ENCODE peak calls at places on chromosome 19, in seven cellular contexts. One of them, this sample, is unnamed.

GRCh38 chr19:12187625-12188024 is 24.7 kb downstream of the ZNF136 start:
- DNase-seq in heart right ventricle: no peak
- DNase-seq in retina: no peak
- DNase-seq in brain pericyte: no peak
- DNase-seq in activated naive CD4-positive, alpha-beta T cell treated with anti-CD3 and anti-CD28 coated beads, Interleukin-2, amount 50 U/mL, for 16 hours: no peak
- DNase-seq in GDM1: no peak
- DNase-seq in ELR: peak
- DNase-seq in this sample: no peak

GRCh38 chr19:12841094-12841493 is 2.8 kb downstream of the MAST1 start:
- DNase-seq in ELR: no peak
- DNase-seq in brain pericyte: no peak
- DNase-seq in heart right ventricle: no peak
- DNase-seq in activated naive CD4-positive, alpha-beta T cell treated with anti-CD3 and anti-CD28 coated beads, Interleukin-2, amount 50 U/mL, for 16 hours: peak
- DNase-seq in GDM1: no peak
- DNase-seq in retina: peak
- DNase-seq in this sample: no peak

GRCh38 chr19:39448271-39448670 is 2.9 kb downstream of the SUPT5H start:
- DNase-seq in brain pericyte: no peak
- DNase-seq in ELR: peak
- DNase-seq in retina: no peak
- DNase-seq in activated naive CD4-positive, alpha-beta T cell treated with anti-CD3 and anti-CD28 coated beads, Interleukin-2, amount 50 U/mL, for 16 hours: no peak
- DNase-seq in GDM1: no peak
- DNase-seq in heart right ventricle: no peak
- DNase-seq in this sample: no peak

GRCh38 chr19:10214784-10215183 is 16.3 kb downstream of the S1PR2 start:
- DNase-seq in retina: no peak
- DNase-seq in ELR: peak
- DNase-seq in brain pericyte: no peak
- DNase-seq in heart right ventricle: no peak
- DNase-seq in GDM1: no peak
- DNase-seq in activated naive CD4-positive, alpha-beta T cell treated with anti-CD3 and anti-CD28 coated beads, Interleukin-2, amount 50 U/mL, for 16 hours: no peak
- DNase-seq in this sample: no peak

GRCh38 chr19:16342002-16342715 is 17.5 kb downstream of the KLF2 start:
- DNase-seq in retina: no peak
- DNase-seq in ELR: no peak
- DNase-seq in GDM1: no peak
- DNase-seq in heart right ventricle: no peak
- DNase-seq in activated naive CD4-positive, alpha-beta T cell treated with anti-CD3 and anti-CD28 coated beads, Interleukin-2, amount 50 U/mL, for 16 hours: peak
- DNase-seq in brain pericyte: no peak
- DNase-seq in this sample: no peak

GRCh38 chr19:6069268-6069771 is 41.0 kb downstream of the RFX2 start:
- DNase-seq in ELR: no peak
- DNase-seq in retina: no peak
- DNase-seq in brain pericyte: no peak
- DNase-seq in activated naive CD4-positive, alpha-beta T cell treated with anti-CD3 and anti-CD28 coated beads, Interleukin-2, amount 50 U/mL, for 16 hours: no peak
- DNase-seq in GDM1: no peak
- DNase-seq in heart right ventricle: no peak
- DNase-seq in this sample: no peak

GRCh38 chr19:1566392-1567115 is 1.6 kb downstream of the MEX3D start:
- DNase-seq in activated naive CD4-positive, alpha-beta T cell treated with anti-CD3 and anti-CD28 coated beads, Interleukin-2, amount 50 U/mL, for 16 hours: no peak
- DNase-seq in retina: peak
- DNase-seq in heart right ventricle: peak
- DNase-seq in ELR: peak
- DNase-seq in brain pericyte: peak
- DNase-seq in GDM1: no peak
- DNase-seq in this sample: no peak

GRCh38 chr19:2820112-2820702 is 539 bp downstream of the ZNF554 start:
- DNase-seq in retina: peak
- DNase-seq in brain pericyte: no peak
- DNase-seq in heart right ventricle: no peak
- DNase-seq in ELR: peak
- DNase-seq in activated naive CD4-positive, alpha-beta T cell treated with anti-CD3 and anti-CD28 coated beads, Interleukin-2, amount 50 U/mL, for 16 hours: no peak
- DNase-seq in GDM1: no peak
- DNase-seq in this sample: no peak

GRCh38 chr19:44813331-44814131 is 4.6 kb downstream of the BCAM start:
- DNase-seq in ELR: no peak
- DNase-seq in GDM1: no peak
- DNase-seq in heart right ventricle: no peak
- DNase-seq in brain pericyte: no peak
- DNase-seq in activated naive CD4-positive, alpha-beta T cell treated with anti-CD3 and anti-CD28 coated beads, Interleukin-2, amount 50 U/mL, for 16 hours: no peak
- DNase-seq in retina: no peak
- DNase-seq in this sample: no peak

GRCh38 chr19:3479819-3480215 is 508 bp downstream of the SMIM24 start:
- DNase-seq in ELR: peak
- DNase-seq in activated naive CD4-positive, alpha-beta T cell treated with anti-CD3 and anti-CD28 coated beads, Interleukin-2, amount 50 U/mL, for 16 hours: no peak
- DNase-seq in heart right ventricle: no peak
- DNase-seq in GDM1: no peak
- DNase-seq in retina: no peak
- DNase-seq in brain pericyte: no peak
- DNase-seq in this sample: no peak

GRCh38 chr19:41225238-41226052 is 6.4 kb downstream of the AXL start:
- DNase-seq in retina: peak
- DNase-seq in brain pericyte: peak
- DNase-seq in heart right ventricle: no peak
- DNase-seq in activated naive CD4-positive, alpha-beta T cell treated with anti-CD3 and anti-CD28 coated beads, Interleukin-2, amount 50 U/mL, for 16 hours: peak
- DNase-seq in GDM1: no peak
- DNase-seq in ELR: peak
- DNase-seq in this sample: no peak

GRCh38 chr19:1602091-1602707 is 3.1 kb downstream of the UQCR11 start:
- DNase-seq in GDM1: no peak
- DNase-seq in heart right ventricle: no peak
- DNase-seq in ELR: no peak
- DNase-seq in brain pericyte: no peak
- DNase-seq in retina: no peak
- DNase-seq in activated naive CD4-positive, alpha-beta T cell treated with anti-CD3 and anti-CD28 coated beads, Interleukin-2, amount 50 U/mL, for 16 hours: no peak
- DNase-seq in this sample: no peak

GRCh38 chr19:5452594-5453565 is 2.3 kb upstream of the ZNRF4 start:
- DNase-seq in retina: no peak
- DNase-seq in brain pericyte: no peak
- DNase-seq in ELR: peak
- DNase-seq in GDM1: no peak
- DNase-seq in heart right ventricle: no peak
- DNase-seq in activated naive CD4-positive, alpha-beta T cell treated with anti-CD3 and anti-CD28 coated beads, Interleukin-2, amount 50 U/mL, for 16 hours: no peak
- DNase-seq in this sample: no peak

GRCh38 chr19:51572415-51572814 is 1.3 kb downstream of the ZNF175 start:
- DNase-seq in ELR: peak
- DNase-seq in activated naive CD4-positive, alpha-beta T cell treated with anti-CD3 and anti-CD28 coated beads, Interleukin-2, amount 50 U/mL, for 16 hours: no peak
- DNase-seq in heart right ventricle: no peak
- DNase-seq in GDM1: peak
- DNase-seq in retina: no peak
- DNase-seq in brain pericyte: no peak
- DNase-seq in this sample: no peak

GRCh38 chr19:50319156-50319555 is 10.0 kb downstream of the KCNC3 start:
- DNase-seq in retina: no peak
- DNase-seq in GDM1: no peak
- DNase-seq in ELR: no peak
- DNase-seq in brain pericyte: no peak
- DNase-seq in activated naive CD4-positive, alpha-beta T cell treated with anti-CD3 and anti-CD28 coated beads, Interleukin-2, amount 50 U/mL, for 16 hours: no peak
- DNase-seq in heart right ventricle: no peak
- DNase-seq in this sample: no peak

GRCh38 chr19:45693168-45693788 is 812 bp downstream of the QPCTL start:
- DNase-seq in GDM1: peak
- DNase-seq in ELR: peak
- DNase-seq in brain pericyte: no peak
- DNase-seq in activated naive CD4-positive, alpha-beta T cell treated with anti-CD3 and anti-CD28 coated beads, Interleukin-2, amount 50 U/mL, for 16 hours: peak
- DNase-seq in retina: peak
- DNase-seq in heart right ventricle: peak
- DNase-seq in this sample: peak

GRCh38 chr19:1872807-1873523 is 9.6 kb upstream of the KLF16 start:
- DNase-seq in GDM1: no peak
- DNase-seq in activated naive CD4-positive, alpha-beta T cell treated with anti-CD3 and anti-CD28 coated beads, Interleukin-2, amount 50 U/mL, for 16 hours: no peak
- DNase-seq in heart right ventricle: no peak
- DNase-seq in retina: no peak
- DNase-seq in ELR: no peak
- DNase-seq in brain pericyte: no peak
- DNase-seq in this sample: no peak

GRCh38 chr19:3095375-3096191 is 1.4 kb downstream of the GNA11 start:
- DNase-seq in brain pericyte: no peak
- DNase-seq in ELR: peak
- DNase-seq in GDM1: no peak
- DNase-seq in activated naive CD4-positive, alpha-beta T cell treated with anti-CD3 and anti-CD28 coated beads, Interleukin-2, amount 50 U/mL, for 16 hours: peak
- DNase-seq in heart right ventricle: no peak
- DNase-seq in retina: no peak
- DNase-seq in this sample: no peak

GRCh38 chr19:56671613-56671994 is at the start of gene ZNF835:
- DNase-seq in retina: peak
- DNase-seq in activated naive CD4-positive, alpha-beta T cell treated with anti-CD3 and anti-CD28 coated beads, Interleukin-2, amount 50 U/mL, for 16 hours: peak
- DNase-seq in brain pericyte: no peak
- DNase-seq in ELR: no peak
- DNase-seq in heart right ventricle: peak
- DNase-seq in GDM1: no peak
- DNase-seq in this sample: peak

GRCh38 chr19:29662604-29663404 is 2.5 kb upstream of the PLEKHF1 start:
- DNase-seq in activated naive CD4-positive, alpha-beta T cell treated with anti-CD3 and anti-CD28 coated beads, Interleukin-2, amount 50 U/mL, for 16 hours: no peak
- DNase-seq in brain pericyte: no peak
- DNase-seq in ELR: peak
- DNase-seq in retina: no peak
- DNase-seq in GDM1: no peak
- DNase-seq in heart right ventricle: peak
- DNase-seq in this sample: no peak

GRCh38 chr19:47507031-47507430 is 7.8 kb downstream of the NAPA start:
- DNase-seq in ELR: no peak
- DNase-seq in brain pericyte: no peak
- DNase-seq in GDM1: no peak
- DNase-seq in retina: no peak
- DNase-seq in heart right ventricle: no peak
- DNase-seq in activated naive CD4-positive, alpha-beta T cell treated with anti-CD3 and anti-CD28 coated beads, Interleukin-2, amount 50 U/mL, for 16 hours: no peak
- DNase-seq in this sample: no peak

GRCh38 chr19:34327851-34328250 is 37.1 kb upstream of the GPI start:
- DNase-seq in retina: no peak
- DNase-seq in activated naive CD4-positive, alpha-beta T cell treated with anti-CD3 and anti-CD28 coated beads, Interleukin-2, amount 50 U/mL, for 16 hours: no peak
- DNase-seq in heart right ventricle: peak
- DNase-seq in GDM1: no peak
- DNase-seq in brain pericyte: no peak
- DNase-seq in ELR: no peak
- DNase-seq in this sample: no peak

GRCh38 chr19:39372047-39372802 is 18.7 kb downstream of the PAF1 start:
- DNase-seq in activated naive CD4-positive, alpha-beta T cell treated with anti-CD3 and anti-CD28 coated beads, Interleukin-2, amount 50 U/mL, for 16 hours: no peak
- DNase-seq in GDM1: no peak
- DNase-seq in heart right ventricle: peak
- DNase-seq in ELR: peak
- DNase-seq in retina: no peak
- DNase-seq in brain pericyte: no peak
- DNase-seq in this sample: no peak

GRCh38 chr19:52188822-52189744 is 769 bp upstream of the PPP2R1A start:
- DNase-seq in GDM1: no peak
- DNase-seq in activated naive CD4-positive, alpha-beta T cell treated with anti-CD3 and anti-CD28 coated beads, Interleukin-2, amount 50 U/mL, for 16 hours: peak
- DNase-seq in ELR: peak
- DNase-seq in heart right ventricle: peak
- DNase-seq in brain pericyte: no peak
- DNase-seq in retina: no peak
- DNase-seq in this sample: no peak

GRCh38 chr19:8304841-8305621 is 3.1 kb downstream of the CD320 start:
- DNase-seq in ELR: peak
- DNase-seq in GDM1: no peak
- DNase-seq in retina: no peak
- DNase-seq in activated naive CD4-positive, alpha-beta T cell treated with anti-CD3 and anti-CD28 coated beads, Interleukin-2, amount 50 U/mL, for 16 hours: peak
- DNase-seq in brain pericyte: no peak
- DNase-seq in heart right ventricle: peak
- DNase-seq in this sample: no peak

GRCh38 chr19:3655402-3656072 is 28.9 kb upstream of the CACTIN start:
- DNase-seq in retina: no peak
- DNase-seq in brain pericyte: peak
- DNase-seq in GDM1: no peak
- DNase-seq in heart right ventricle: no peak
- DNase-seq in ELR: peak
- DNase-seq in activated naive CD4-positive, alpha-beta T cell treated with anti-CD3 and anti-CD28 coated beads, Interleukin-2, amount 50 U/mL, for 16 hours: no peak
- DNase-seq in this sample: no peak

This sample was measured in KG1.